ENCODE peak calls at places on chromosomes 11 and 22, in six cellular contexts. One of them, this sample, is unnamed.

GRCh38 chr11:9660886-9661285 is 3.0 kb upstream of the SWAP70 start:
- DNase-seq in IMR-90: peak
- DNase-seq in fibroblast of pulmonary artery: no peak
- DNase-seq in adrenal gland: no peak
- DNase-seq in astrocyte of the cerebellum: no peak
- DNase-seq in right atrium auricular region: no peak
- DNase-seq in this sample: peak

GRCh38 chr11:61120865-61121831 is 18.9 kb downstream of the CD5 start:
- DNase-seq in IMR-90: peak
- DNase-seq in fibroblast of pulmonary artery: peak
- DNase-seq in adrenal gland: peak
- DNase-seq in astrocyte of the cerebellum: no peak
- DNase-seq in right atrium auricular region: no peak
- DNase-seq in this sample: peak

GRCh38 chr11:134120143-134120850 is 51.4 kb downstream of the JAM3 start:
- DNase-seq in IMR-90: peak
- DNase-seq in fibroblast of pulmonary artery: peak
- DNase-seq in adrenal gland: peak
- DNase-seq in astrocyte of the cerebellum: peak
- DNase-seq in right atrium auricular region: peak
- DNase-seq in this sample: peak

GRCh38 chr11:3947084-3947483 is 91.6 kb downstream of the STIM1 start:
- DNase-seq in IMR-90: peak
- DNase-seq in fibroblast of pulmonary artery: peak
- DNase-seq in adrenal gland: peak
- DNase-seq in astrocyte of the cerebellum: no peak
- DNase-seq in right atrium auricular region: no peak
- DNase-seq in this sample: no peak

GRCh38 chr11:93917673-93918072 is 67.3 kb upstream of the VSTM5 start:
- DNase-seq in IMR-90: no peak
- DNase-seq in fibroblast of pulmonary artery: no peak
- DNase-seq in adrenal gland: no peak
- DNase-seq in astrocyte of the cerebellum: no peak
- DNase-seq in right atrium auricular region: no peak
- DNase-seq in this sample: no peak

GRCh38 chr22:19179472-19180048 is 1.0 kb upstream of the SLC25A1 start:
- DNase-seq in IMR-90: peak
- DNase-seq in fibroblast of pulmonary artery: peak
- DNase-seq in adrenal gland: peak
- DNase-seq in astrocyte of the cerebellum: peak
- DNase-seq in right atrium auricular region: peak
- DNase-seq in this sample: peak

GRCh38 chr11:14499178-14499559 is 442 bp downstream of the COPB1 start:
- DNase-seq in IMR-90: peak
- DNase-seq in fibroblast of pulmonary artery: peak
- DNase-seq in adrenal gland: peak
- DNase-seq in astrocyte of the cerebellum: no peak
- DNase-seq in right atrium auricular region: no peak
- DNase-seq in this sample: peak

GRCh38 chr11:103970850-103971249 is 65.6 kb upstream of the DDI1 start:
- DNase-seq in IMR-90: no peak
- DNase-seq in fibroblast of pulmonary artery: no peak
- DNase-seq in adrenal gland: no peak
- DNase-seq in astrocyte of the cerebellum: no peak
- DNase-seq in right atrium auricular region: no peak
- DNase-seq in this sample: no peak

GRCh38 chr22:40101417-40102101 is 76.2 kb upstream of the TNRC6B start:
- DNase-seq in IMR-90: no peak
- DNase-seq in fibroblast of pulmonary artery: no peak
- DNase-seq in adrenal gland: no peak
- DNase-seq in astrocyte of the cerebellum: no peak
- DNase-seq in right atrium auricular region: no peak
- DNase-seq in this sample: no peak

GRCh38 chr22:44127353-44127752 is 53.4 kb upstream of the PARVG start:
- DNase-seq in IMR-90: no peak
- DNase-seq in fibroblast of pulmonary artery: peak
- DNase-seq in adrenal gland: no peak
- DNase-seq in astrocyte of the cerebellum: no peak
- DNase-seq in right atrium auricular region: no peak
- DNase-seq in this sample: no peak

GRCh38 chr11:132610216-132610615 is 922.1 kb downstream of the OPCML start:
- DNase-seq in IMR-90: peak
- DNase-seq in fibroblast of pulmonary artery: peak
- DNase-seq in adrenal gland: no peak
- DNase-seq in astrocyte of the cerebellum: peak
- DNase-seq in right atrium auricular region: no peak
- DNase-seq in this sample: no peak

GRCh38 chr22:30564766-30565118 is 9.7 kb downstream of the GAL3ST1 start:
- DNase-seq in IMR-90: no peak
- DNase-seq in fibroblast of pulmonary artery: no peak
- DNase-seq in adrenal gland: no peak
- DNase-seq in astrocyte of the cerebellum: no peak
- DNase-seq in right atrium auricular region: no peak
- DNase-seq in this sample: no peak

GRCh38 chr22:49010901-49011300 is 816.8 kb downstream of the BRD1 start:
- DNase-seq in IMR-90: no peak
- DNase-seq in fibroblast of pulmonary artery: no peak
- DNase-seq in adrenal gland: no peak
- DNase-seq in astrocyte of the cerebellum: no peak
- DNase-seq in right atrium auricular region: peak
- DNase-seq in this sample: no peak

GRCh38 chr11:26943636-26944035 is 50.3 kb upstream of the FIBIN start:
- DNase-seq in IMR-90: no peak
- DNase-seq in fibroblast of pulmonary artery: no peak
- DNase-seq in adrenal gland: no peak
- DNase-seq in astrocyte of the cerebellum: no peak
- DNase-seq in right atrium auricular region: no peak
- DNase-seq in this sample: no peak

GRCh38 chr11:86374586-86374985 is at the start of gene CCDC81:
- DNase-seq in IMR-90: no peak
- DNase-seq in fibroblast of pulmonary artery: peak
- DNase-seq in adrenal gland: no peak
- DNase-seq in astrocyte of the cerebellum: no peak
- DNase-seq in right atrium auricular region: no peak
- DNase-seq in this sample: no peak

GRCh38 chr11:60251485-60252207 is 8.7 kb upstream of the MS4A4E start:
- DNase-seq in IMR-90: no peak
- DNase-seq in fibroblast of pulmonary artery: peak
- DNase-seq in adrenal gland: peak
- DNase-seq in astrocyte of the cerebellum: no peak
- DNase-seq in right atrium auricular region: no peak
- DNase-seq in this sample: peak

GRCh38 chr11:73312806-73313403 is 4.8 kb downstream of the ARHGEF17 start:
- DNase-seq in IMR-90: peak
- DNase-seq in fibroblast of pulmonary artery: no peak
- DNase-seq in adrenal gland: no peak
- DNase-seq in astrocyte of the cerebellum: no peak
- DNase-seq in right atrium auricular region: no peak
- DNase-seq in this sample: no peak

GRCh38 chr22:49094151-49094550 is 733.5 kb downstream of the BRD1 start:
- DNase-seq in IMR-90: no peak
- DNase-seq in fibroblast of pulmonary artery: no peak
- DNase-seq in adrenal gland: no peak
- DNase-seq in astrocyte of the cerebellum: no peak
- DNase-seq in right atrium auricular region: no peak
- DNase-seq in this sample: no peak

GRCh38 chr11:115334932-115335788 is 169.1 kb downstream of the CADM1 start:
- DNase-seq in IMR-90: peak
- DNase-seq in fibroblast of pulmonary artery: peak
- DNase-seq in adrenal gland: no peak
- DNase-seq in astrocyte of the cerebellum: peak
- DNase-seq in right atrium auricular region: no peak
- DNase-seq in this sample: peak

GRCh38 chr22:39666926-39667325 is 96.4 kb downstream of the CACNA1I start:
- DNase-seq in IMR-90: no peak
- DNase-seq in fibroblast of pulmonary artery: no peak
- DNase-seq in adrenal gland: no peak
- DNase-seq in astrocyte of the cerebellum: no peak
- DNase-seq in right atrium auricular region: no peak
- DNase-seq in this sample: no peak

GRCh38 chr11:46250071-46251052 is 27.1 kb upstream of the CREB3L1 start:
- DNase-seq in IMR-90: peak
- DNase-seq in fibroblast of pulmonary artery: peak
- DNase-seq in adrenal gland: no peak
- DNase-seq in astrocyte of the cerebellum: no peak
- DNase-seq in right atrium auricular region: no peak
- DNase-seq in this sample: no peak

GRCh38 chr11:75597636-75598035 is 35.6 kb downstream of the SERPINH1 start:
- DNase-seq in IMR-90: no peak
- DNase-seq in fibroblast of pulmonary artery: peak
- DNase-seq in adrenal gland: no peak
- DNase-seq in astrocyte of the cerebellum: no peak
- DNase-seq in right atrium auricular region: no peak
- DNase-seq in this sample: peak

GRCh38 chr11:118289411-118289810 is 15.1 kb upstream of the CD3E start:
- DNase-seq in IMR-90: no peak
- DNase-seq in fibroblast of pulmonary artery: no peak
- DNase-seq in adrenal gland: no peak
- DNase-seq in astrocyte of the cerebellum: no peak
- DNase-seq in right atrium auricular region: no peak
- DNase-seq in this sample: no peak

GRCh38 chr22:46736705-46737104 is 1.3 kb downstream of the CERK start:
- DNase-seq in IMR-90: no peak
- DNase-seq in fibroblast of pulmonary artery: no peak
- DNase-seq in adrenal gland: no peak
- DNase-seq in astrocyte of the cerebellum: no peak
- DNase-seq in right atrium auricular region: no peak
- DNase-seq in this sample: no peak
- H3K4me3 ChIP-seq in IMR-90: peak
- H3K4me3 ChIP-seq in fibroblast of pulmonary artery: peak
- H3K4me3 ChIP-seq in adrenal gland: peak
- H3K4me3 ChIP-seq in astrocyte of the cerebellum: peak
- H3K4me3 ChIP-seq in right atrium auricular region: peak
- H3K4me3 ChIP-seq in this sample: peak

DNA sequence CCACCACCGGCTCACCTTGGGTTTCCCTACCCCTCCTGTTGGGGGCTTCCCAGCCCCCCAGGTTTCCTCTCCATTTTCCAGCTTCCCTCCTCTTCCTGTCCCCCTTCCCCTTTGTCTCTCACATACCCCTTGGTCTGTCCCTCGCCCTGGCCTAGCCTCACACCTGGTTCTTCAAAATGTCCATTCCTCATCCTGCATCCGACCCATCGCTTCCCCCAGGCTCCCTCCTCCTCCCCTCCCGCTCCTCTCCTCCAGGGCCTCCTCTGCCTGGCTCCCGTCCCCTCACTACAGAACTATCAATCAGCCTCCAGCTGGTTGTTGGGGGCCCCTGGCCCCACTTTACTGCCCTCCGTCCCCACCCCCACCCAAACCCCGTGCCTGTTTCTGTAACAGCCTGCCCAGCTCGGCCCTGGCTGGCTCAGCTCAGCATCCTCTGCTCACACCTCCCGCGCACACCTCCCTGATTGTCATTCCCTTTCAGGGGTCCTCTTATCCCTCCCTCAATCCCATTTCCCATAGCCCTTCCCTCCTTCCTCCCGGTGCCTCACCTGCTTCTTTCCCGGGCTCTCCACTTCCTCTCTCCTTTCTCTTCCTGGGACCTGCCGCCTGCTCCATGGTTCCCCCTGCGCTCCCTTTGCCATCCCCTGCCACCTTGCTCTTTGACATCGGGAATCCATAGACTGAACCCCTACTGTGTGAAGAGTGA is 1.3 kb downstream of the CNIH2 start:
- DNase-seq in IMR-90: no peak
- DNase-seq in fibroblast of pulmonary artery: no peak
- DNase-seq in adrenal gland: no peak
- DNase-seq in astrocyte of the cerebellum: no peak
- DNase-seq in right atrium auricular region: no peak
- DNase-seq in this sample: no peak
- H3K4me3 ChIP-seq in IMR-90: no peak
- H3K4me3 ChIP-seq in fibroblast of pulmonary artery: no peak
- H3K4me3 ChIP-seq in adrenal gland: no peak
- H3K4me3 ChIP-seq in astrocyte of the cerebellum: no peak
- H3K4me3 ChIP-seq in right atrium auricular region: no peak
- H3K4me3 ChIP-seq in this sample: no peak

GRCh38 chr11:18383388-18384156 is 10.8 kb upstream of the LDHA start:
- DNase-seq in IMR-90: peak
- DNase-seq in fibroblast of pulmonary artery: peak
- DNase-seq in adrenal gland: peak
- DNase-seq in astrocyte of the cerebellum: peak
- DNase-seq in right atrium auricular region: peak
- DNase-seq in this sample: peak
- H3K4me3 ChIP-seq in IMR-90: no peak
- H3K4me3 ChIP-seq in fibroblast of pulmonary artery: peak
- H3K4me3 ChIP-seq in adrenal gland: peak
- H3K4me3 ChIP-seq in astrocyte of the cerebellum: no peak
- H3K4me3 ChIP-seq in right atrium auricular region: no peak
- H3K4me3 ChIP-seq in this sample: no peak

GRCh38 chr11:32435511-32435946 is at the start of gene WT1:
- DNase-seq in IMR-90: no peak
- DNase-seq in fibroblast of pulmonary artery: peak
- DNase-seq in adrenal gland: no peak
- DNase-seq in astrocyte of the cerebellum: no peak
- DNase-seq in right atrium auricular region: no peak
- DNase-seq in this sample: no peak

GRCh38 chr11:32434116-32434386 is 1.3 kb downstream of the WT1 start:
- DNase-seq in IMR-90: no peak
- DNase-seq in fibroblast of pulmonary artery: no peak
- DNase-seq in adrenal gland: no peak
- DNase-seq in astrocyte of the cerebellum: no peak
- DNase-seq in right atrium auricular region: no peak
- DNase-seq in this sample: no peak

GRCh38 chr11:32433249-32434115 is 1.9 kb downstream of the WT1 start:
- DNase-seq in IMR-90: no peak
- DNase-seq in fibroblast of pulmonary artery: no peak
- DNase-seq in adrenal gland: no peak
- DNase-seq in astrocyte of the cerebellum: no peak
- DNase-seq in right atrium auricular region: no peak
- DNase-seq in this sample: no peak

GRCh38 chr11:32435152-32435480 is 223 bp downstream of the WT1 start:
- DNase-seq in IMR-90: no peak
- DNase-seq in fibroblast of pulmonary artery: peak
- DNase-seq in adrenal gland: no peak
- DNase-seq in astrocyte of the cerebellum: no peak
- DNase-seq in right atrium auricular region: no peak
- DNase-seq in this sample: no peak

DNA sequence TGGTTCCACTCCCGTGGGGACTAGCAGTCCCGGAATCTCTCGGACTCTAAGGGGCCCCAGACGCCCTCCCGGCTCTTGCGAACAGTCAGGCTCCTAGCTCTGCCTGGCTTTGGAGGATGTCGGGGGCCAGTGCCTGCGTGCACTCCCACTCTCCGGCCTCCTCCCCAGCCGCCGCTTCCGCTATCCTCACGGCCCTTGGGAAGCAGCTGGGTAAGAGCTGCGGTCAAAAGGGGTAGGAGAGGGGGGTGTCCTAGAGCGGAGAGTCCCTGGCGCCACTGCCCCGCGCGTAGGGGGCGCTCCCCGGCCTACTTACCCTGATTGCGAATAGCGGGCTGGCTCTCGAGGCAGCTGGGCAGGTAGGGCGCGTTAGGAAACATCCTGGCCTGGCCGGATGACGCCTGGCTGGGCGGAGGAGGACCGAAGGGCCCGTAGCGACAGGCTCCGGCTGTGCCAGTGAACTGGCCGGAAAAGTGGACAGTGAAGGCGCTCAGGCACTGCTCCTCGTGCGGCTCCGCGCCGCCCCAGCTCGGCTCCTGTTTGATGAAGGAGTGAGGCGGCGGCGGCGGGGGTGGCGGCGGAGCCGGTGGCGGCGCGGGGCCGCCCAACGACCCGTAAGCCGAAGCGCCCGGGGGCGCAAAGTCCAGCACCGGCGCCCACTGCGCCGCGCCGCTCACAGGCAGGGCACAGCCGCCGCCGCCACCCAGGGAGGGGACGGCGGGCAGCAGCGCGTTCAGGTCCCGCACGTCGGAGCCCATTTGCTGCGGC is 770 bp downstream of the WT1 start:
- DNase-seq in IMR-90: no peak
- DNase-seq in fibroblast of pulmonary artery: peak
- DNase-seq in adrenal gland: no peak
- DNase-seq in astrocyte of the cerebellum: no peak
- DNase-seq in right atrium auricular region: no peak
- DNase-seq in this sample: no peak
- H3K4me3 ChIP-seq in IMR-90: no peak
- H3K4me3 ChIP-seq in fibroblast of pulmonary artery: peak
- H3K4me3 ChIP-seq in adrenal gland: peak
- H3K4me3 ChIP-seq in astrocyte of the cerebellum: no peak
- H3K4me3 ChIP-seq in right atrium auricular region: peak
- H3K4me3 ChIP-seq in this sample: no peak